ENCODE peak calls at places on chromosomes 5 and 9, in four cellular contexts. B is heart left ventricle, E is suprapubic skin, U is A549. H is an unnamed sample.

GRCh38 chr9:116687762-116688160 is 656 bp downstream of the TRIM32 start:
- DNase-seq in E (no peak), B (no peak), U (no peak), H (no peak)

GRCh38 chr9:98707158-98708102 is 1.3 kb downstream of the GABBR2 start:
- DNase-seq in E (no peak), U (peak), B (peak), H (no peak)

GRCh38 chr9:131707677-131708612 is 31.9 kb downstream of the RAPGEF1 start:
- DNase-seq in E (no peak), U (peak), B (peak), H (no peak)

GRCh38 chr5:7540806-7541205 is 144.9 kb downstream of the ADCY2 start:
- DNase-seq in B (no peak), E (no peak), U (no peak), H (no peak)

GRCh38 chr5:5969942-5970483 is 408.3 kb downstream of the MED10 start:
- DNase-seq in E (no peak), B (no peak), U (no peak), H (no peak)

GRCh38 chr9:70924905-70925547 is 196.4 kb downstream of the TRPM3 start:
- DNase-seq in U (peak), B (no peak), E (no peak), H (no peak)

GRCh38 chr5:147788023-147788422 is 5.5 kb upstream of the JAKMIP2 start:
- DNase-seq in B (no peak), U (no peak), E (no peak), H (no peak)

GRCh38 chr5:172175263-172175719 is 12.7 kb downstream of the STK10 start:
- DNase-seq in U (no peak), E (no peak), B (peak), H (peak)

GRCh38 chr5:173477320-173478055 is 139.0 kb downstream of the BOD1 start:
- DNase-seq in B (no peak), U (no peak), E (no peak), H (no peak)

GRCh38 chr9:126504086-126504976 is 109.4 kb upstream of the LMX1B start:
- DNase-seq in E (no peak), B (peak), U (no peak), H (no peak)

GRCh38 chr5:78837836-78838235 is 147.3 kb downstream of the ARSB start:
- DNase-seq in B (no peak), U (no peak), E (no peak), H (no peak)

GRCh38 chr9:69946800-69947437 is 96.7 kb upstream of the MAMDC2 start:
- DNase-seq in B (no peak), U (peak), E (no peak), H (no peak)

GRCh38 chr9:116078640-116079039 is 75.0 kb upstream of the PAPPA start:
- DNase-seq in E (no peak), B (no peak), U (no peak), H (no peak)

GRCh38 chr5:173242675-173243085 is 7.7 kb upstream of the NKX2-5 start:
- DNase-seq in B (no peak), E (peak), U (no peak), H (no peak)

GRCh38 chr5:3201941-3202340 is 393.7 kb upstream of the IRX1 start:
- DNase-seq in B (no peak), U (no peak), E (no peak), H (no peak)

GRCh38 chr5:3605298-3606010 is 9.8 kb downstream of the IRX1 start:
- DNase-seq in E (no peak), B (peak), U (no peak), H (no peak)

GRCh38 chr5:147180751-147181150 is 54.1 kb upstream of the STK32A start:
- DNase-seq in B (no peak), E (no peak), U (no peak), H (no peak)

GRCh38 chr5:152388610-152389009 is 16.5 kb downstream of the NMUR2 start:
- DNase-seq in E (no peak), U (no peak), B (no peak), H (no peak)

GRCh38 chr5:149596712-149597111 is 15.4 kb downstream of the ARHGEF37 start:
- DNase-seq in U (no peak), B (no peak), E (no peak), H (no peak)

GRCh38 chr9:70654144-70654543 is 239.7 kb upstream of the KLF9 start:
- DNase-seq in U (no peak), E (no peak), B (no peak), H (no peak)

GRCh38 chr9:121201045-121201737 is 478 bp downstream of the RAB14 start:
- DNase-seq in B (peak), U (no peak), E (peak), H (no peak)
- TF ChIP-seq POLR2A in B (no peak), U (no peak), E (no peak), H (no peak)

DNA sequence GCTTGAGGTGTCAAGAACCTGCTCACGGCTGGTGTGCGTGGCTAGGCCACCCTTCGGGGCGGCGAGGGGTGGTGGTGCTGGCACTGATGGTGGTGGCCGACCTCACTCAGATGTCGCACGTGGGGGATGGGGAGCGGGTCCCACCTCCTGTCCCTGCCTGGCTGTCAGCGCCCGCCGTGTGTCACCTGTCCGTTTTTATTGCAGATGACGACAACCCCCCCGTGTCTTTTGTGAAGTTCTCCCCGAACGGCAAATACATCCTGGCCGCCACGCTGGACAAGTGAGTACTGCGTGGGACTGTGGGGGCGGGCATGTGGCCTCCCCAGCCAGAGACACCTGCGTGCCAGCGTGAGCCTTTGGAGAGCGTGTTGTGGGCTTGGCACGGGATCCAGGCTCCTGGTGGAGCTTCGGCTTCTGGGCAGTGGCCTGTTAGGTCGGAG is 10.1 kb downstream of the RNU6ATAC start:
- DNase-seq in E (no peak), U (no peak), B (no peak), H (no peak)
- TF ChIP-seq POLR2A in E (no peak), U (no peak), B (no peak), H (no peak)

DNA sequence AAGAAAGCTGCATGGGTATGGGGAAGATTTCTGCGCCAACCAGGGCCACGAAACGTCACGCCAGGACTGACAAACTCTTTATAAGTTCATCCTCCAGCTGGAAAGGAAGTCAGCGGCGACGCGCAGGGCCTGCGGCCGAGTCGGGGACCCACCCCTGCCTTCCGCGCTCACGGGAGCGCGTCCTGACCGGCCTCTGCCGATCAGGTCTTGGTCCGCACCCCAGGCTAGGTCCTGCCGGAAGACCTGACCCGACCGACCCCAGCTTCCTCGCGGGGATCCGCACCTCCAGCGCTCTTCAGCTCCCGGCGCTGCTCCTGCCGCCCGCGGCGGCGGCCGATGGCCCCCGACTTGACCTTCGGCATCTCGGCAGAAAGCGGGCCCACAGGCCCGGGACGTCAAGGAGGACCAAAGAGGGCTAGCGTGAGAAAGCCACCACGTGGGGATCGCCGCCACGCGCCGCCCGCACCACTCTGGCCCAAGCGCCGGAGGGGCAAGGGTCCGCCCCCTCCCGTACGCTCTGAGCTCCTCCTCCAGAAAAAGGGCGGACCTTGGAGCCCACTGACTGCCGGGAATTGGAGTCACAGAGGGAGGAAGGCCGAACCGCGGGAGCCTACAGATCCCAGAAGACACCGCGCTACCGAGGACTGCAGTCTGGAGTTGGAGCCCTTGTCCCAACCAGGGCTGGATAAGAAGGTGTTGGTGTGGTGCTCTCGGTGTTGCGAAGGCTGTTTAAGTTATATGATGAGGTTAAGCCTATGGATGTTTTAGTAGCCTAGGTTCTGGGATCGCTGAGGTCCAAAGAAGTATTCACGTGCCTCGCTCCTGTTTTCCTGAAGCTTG is at the start of gene DIMT1:
- DNase-seq in B (peak), E (peak), U (peak), H (peak)
- TF ChIP-seq POLR2A in B (peak), E (peak), U (peak), H (no peak)

GRCh38 chr9:27573699-27574265 is 501 bp upstream of the C9orf72 start:
- DNase-seq in E (peak), U (peak), B (peak), H (peak)
- TF ChIP-seq POLR2A in E (peak), U (no peak), B (no peak), H (peak)

GRCh38 chr9:133135193-133135745 is 14.2 kb upstream of the RALGDS start:
- DNase-seq in U (peak), B (no peak), E (peak), H (no peak)

GRCh38 chr9:133134419-133135190 is 13.6 kb upstream of the RALGDS start:
- DNase-seq in B (no peak), E (no peak), U (no peak), H (no peak)

GRCh38 chr9:133131506-133131905 is 10.5 kb upstream of the RALGDS start:
- DNase-seq in B (no peak), U (no peak), E (no peak), H (no peak)

GRCh38 chr9:133132174-133132573 is 11.1 kb upstream of the RALGDS start:
- DNase-seq in U (no peak), E (no peak), B (no peak), H (no peak)

GRCh38 chr9:133133680-133134418 is 12.8 kb upstream of the RALGDS start:
- DNase-seq in B (peak), E (peak), U (peak), H (peak)
- TF ChIP-seq POLR2A in B (no peak), E (peak), U (no peak), H (peak)

H was measured in esophagus squamous epithelium.